ENCODE peak calls at places on chromosomes 7 and 10, in ten cellular contexts. X, U, H, Y, D, E, G, R, M and C are unnamed samples.

GRCh38 chr7:75762350-75762917 is 9.6 kb downstream of the CCL26 start:
- DNase-seq in D (peak; percentile 77), Y (peak; percentile 72), M (no peak), H (peak; percentile 80), E (peak; percentile 63), X (no peak), R (peak; percentile 68), U (peak; percentile 88), G (peak; percentile 40), C (no peak)

GRCh38 chr10:6144609-6145413 is 56.0 kb downstream of the RBM17 start:
- DNase-seq in G (peak; percentile 76), H (peak; percentile 92), M (peak; percentile 82), E (peak; percentile 87), D (peak; percentile 79), U (peak; percentile 92), R (peak; percentile 79), X (peak; percentile 99), Y (peak; percentile 2), C (peak; percentile 93)

GRCh38 chr7:123367508-123368122 is 166.8 kb downstream of the IQUB start:
- DNase-seq in Y (peak; percentile 61), G (peak; percentile 15), E (peak; percentile 5), H (peak; percentile 53), M (no peak), X (no peak), R (peak; percentile 47), D (peak; percentile 57), U (peak; percentile 54), C (no peak)

GRCh38 chr7:67423058-67423457 is 426.4 kb downstream of the TYW1 start:
- DNase-seq in E (no peak), U (no peak), Y (peak; percentile 9), H (no peak), M (no peak), R (peak; percentile 83), X (peak; percentile 12), G (no peak), D (no peak), C (no peak)

GRCh38 chr7:91718071-91718470 is 162.4 kb downstream of the MTERF1 start:
- DNase-seq in Y (no peak), U (peak; percentile 13), M (no peak), H (no peak), X (no peak), G (peak; percentile 34), E (no peak), R (no peak), D (no peak), C (no peak)

GRCh38 chr7:455110-455928 is 64.3 kb downstream of the PDGFA start:
- DNase-seq in U (no peak), E (peak; percentile 57), M (no peak), H (peak; percentile 71), D (peak; percentile 67), R (no peak), G (peak; percentile 27), X (peak; percentile 76), Y (peak; percentile 72), C (no peak)

GRCh38 chr7:36141850-36142249 is 11.2 kb upstream of the EEPD1 start:
- DNase-seq in Y (no peak), E (no peak), X (no peak), R (no peak), G (no peak), M (no peak), U (no peak), H (no peak), D (no peak), C (no peak)

GRCh38 chr10:11594589-11595394 is 16.7 kb downstream of the USP6NL start:
- DNase-seq in M (no peak), H (no peak), Y (no peak), U (no peak), E (no peak), G (no peak), D (no peak), R (no peak), X (no peak), C (no peak)

GRCh38 chr10:32995751-32996150 is 37.7 kb upstream of the ITGB1 start:
- DNase-seq in X (no peak), D (no peak), Y (no peak), M (no peak), G (no peak), H (no peak), E (no peak), R (no peak), U (no peak), C (no peak)

GRCh38 chr7:35817181-35817580 is 16.3 kb downstream of the SEPTIN7 start:
- DNase-seq in G (no peak), U (no peak), Y (no peak), E (no peak), H (no peak), D (no peak), X (no peak), M (no peak), R (no peak), C (no peak)

GRCh38 chr10:124579003-124579384 is 117.4 kb downstream of the LHPP start:
- DNase-seq in E (no peak), G (peak; percentile 83), R (no peak), M (no peak), H (no peak), X (peak; percentile 58), U (peak; percentile 72), D (no peak), Y (no peak), C (no peak)

GRCh38 chr10:124097883-124098282 is 4.5 kb upstream of the CHST15 start:
- DNase-seq in E (no peak), D (no peak), R (no peak), Y (no peak), M (no peak), U (no peak), G (no peak), X (no peak), H (no peak), C (no peak)

GRCh38 chr10:17375936-17376584 is 78.3 kb downstream of the ST8SIA6 start:
- DNase-seq in R (no peak), X (no peak), D (no peak), E (peak; percentile 8), M (peak; percentile 21), Y (no peak), H (peak; percentile 1), U (peak; percentile 8), G (no peak), C (peak; percentile 54)

GRCh38 chr10:22978918-22979317 is 51.1 kb downstream of the ARMC3 start:
- DNase-seq in X (no peak), H (no peak), U (no peak), E (no peak), D (no peak), M (no peak), G (no peak), Y (no peak), R (no peak), C (no peak)

GRCh38 chr7:27124096-27124978 is 6.2 kb downstream of the HOXA4 start:
- DNase-seq in H (no peak), X (no peak), E (peak; percentile 79), D (no peak), R (no peak), Y (no peak), U (no peak), G (peak; percentile 87), M (no peak), C (no peak)

GRCh38 chr10:47090042-47090441 is 178.8 kb downstream of the PTPN20 start:
- DNase-seq in E (no peak), U (no peak), R (no peak), D (no peak), G (no peak), H (no peak), M (no peak), Y (no peak), X (no peak), C (no peak)

GRCh38 chr7:483656-484364 is 35.8 kb downstream of the PDGFA start:
- DNase-seq in M (no peak), H (no peak), U (no peak), X (peak; percentile 56), R (no peak), G (no peak), E (no peak), D (no peak), Y (no peak), C (no peak)

GRCh38 chr10:6962576-6962975 is 382.5 kb upstream of the PRKCQ start:
- DNase-seq in X (no peak), Y (no peak), R (no peak), D (no peak), G (no peak), M (no peak), E (no peak), U (no peak), H (no peak), C (no peak)